ENCODE peak calls at places on chromosomes 11 and 22, in nine cellular contexts. One of them, this sample, is unnamed.

GRCh38 chr11:19766206-19766605 is 53.6 kb downstream of the NAV2 start:
- DNase-seq in hepatocyte: peak; percentile 57
- DNase-seq in HCT116: no peak
- DNase-seq in PC-3: no peak
- DNase-seq in neural progenitor cell: peak; percentile 52
- DNase-seq in OCI-LY7: no peak
- DNase-seq in GM23248: peak; percentile 48
- DNase-seq in GM23338: no peak
- DNase-seq in MM.1S: no peak
- DNase-seq in this sample: no peak

GRCh38 chr11:11125618-11126017 is 227.4 kb downstream of the CSNK2A3 start:
- DNase-seq in GM23248: no peak
- DNase-seq in OCI-LY7: no peak
- DNase-seq in hepatocyte: no peak
- DNase-seq in neural progenitor cell: no peak
- DNase-seq in PC-3: no peak
- DNase-seq in GM23338: no peak
- DNase-seq in HCT116: no peak
- DNase-seq in MM.1S: peak; percentile 23
- DNase-seq in this sample: no peak

GRCh38 chr22:29427176-29427760 is 11.1 kb upstream of the RFPL1 start:
- DNase-seq in PC-3: no peak
- DNase-seq in OCI-LY7: no peak
- DNase-seq in MM.1S: no peak
- DNase-seq in GM23248: peak; percentile 42
- DNase-seq in GM23338: no peak
- DNase-seq in neural progenitor cell: no peak
- DNase-seq in hepatocyte: no peak
- DNase-seq in HCT116: no peak
- DNase-seq in this sample: no peak

GRCh38 chr11:2812371-2812991 is 73.1 kb downstream of the CDKN1C start:
- DNase-seq in neural progenitor cell: no peak
- DNase-seq in PC-3: no peak
- DNase-seq in GM23338: no peak
- DNase-seq in HCT116: no peak
- DNase-seq in MM.1S: no peak
- DNase-seq in GM23248: no peak
- DNase-seq in OCI-LY7: no peak
- DNase-seq in hepatocyte: peak; percentile 58
- DNase-seq in this sample: no peak

GRCh38 chr22:32258791-32259190 is 3.6 kb upstream of the SLC5A4 start:
- DNase-seq in hepatocyte: no peak
- DNase-seq in HCT116: no peak
- DNase-seq in neural progenitor cell: no peak
- DNase-seq in GM23248: no peak
- DNase-seq in GM23338: no peak
- DNase-seq in OCI-LY7: no peak
- DNase-seq in MM.1S: no peak
- DNase-seq in PC-3: no peak
- DNase-seq in this sample: no peak

GRCh38 chr11:85826096-85826855 is 15.3 kb upstream of the SYTL2 start:
- DNase-seq in hepatocyte: peak; percentile 40
- DNase-seq in HCT116: no peak
- DNase-seq in MM.1S: peak; percentile 31
- DNase-seq in PC-3: peak; percentile 78
- DNase-seq in neural progenitor cell: peak; percentile 60
- DNase-seq in GM23338: peak; percentile 50
- DNase-seq in GM23248: peak; percentile 65
- DNase-seq in OCI-LY7: peak; percentile 13
- DNase-seq in this sample: peak; percentile 64

GRCh38 chr11:74035264-74035663 is 26.4 kb upstream of the UCP3 start:
- DNase-seq in GM23338: no peak
- DNase-seq in MM.1S: no peak
- DNase-seq in GM23248: peak; percentile 8
- DNase-seq in PC-3: peak; percentile 46
- DNase-seq in HCT116: no peak
- DNase-seq in neural progenitor cell: no peak
- DNase-seq in hepatocyte: no peak
- DNase-seq in OCI-LY7: no peak
- DNase-seq in this sample: no peak

GRCh38 chr22:21816787-21817496 is 50.5 kb downstream of the MAPK1 start:
- DNase-seq in GM23338: no peak
- DNase-seq in MM.1S: no peak
- DNase-seq in GM23248: peak; percentile 95
- DNase-seq in OCI-LY7: peak; percentile 86
- DNase-seq in PC-3: peak; percentile 84
- DNase-seq in neural progenitor cell: no peak
- DNase-seq in HCT116: no peak
- DNase-seq in hepatocyte: peak; percentile 36
- DNase-seq in this sample: peak; percentile 20

GRCh38 chr11:20873054-20873453 is 203.7 kb downstream of the NELL1 start:
- DNase-seq in PC-3: peak; percentile 2
- DNase-seq in GM23248: peak; percentile 8
- DNase-seq in neural progenitor cell: peak; percentile 79
- DNase-seq in OCI-LY7: peak; percentile 24
- DNase-seq in GM23338: peak; percentile 93
- DNase-seq in MM.1S: no peak
- DNase-seq in HCT116: no peak
- DNase-seq in hepatocyte: peak; percentile 73
- DNase-seq in this sample: peak; percentile 64

GRCh38 chr22:23245045-23245798 is 64.9 kb downstream of the BCR start:
- DNase-seq in OCI-LY7: no peak
- DNase-seq in MM.1S: no peak
- DNase-seq in HCT116: no peak
- DNase-seq in GM23338: no peak
- DNase-seq in PC-3: no peak
- DNase-seq in GM23248: peak; percentile 67
- DNase-seq in neural progenitor cell: no peak
- DNase-seq in hepatocyte: peak; percentile 77
- DNase-seq in this sample: no peak

DNA sequence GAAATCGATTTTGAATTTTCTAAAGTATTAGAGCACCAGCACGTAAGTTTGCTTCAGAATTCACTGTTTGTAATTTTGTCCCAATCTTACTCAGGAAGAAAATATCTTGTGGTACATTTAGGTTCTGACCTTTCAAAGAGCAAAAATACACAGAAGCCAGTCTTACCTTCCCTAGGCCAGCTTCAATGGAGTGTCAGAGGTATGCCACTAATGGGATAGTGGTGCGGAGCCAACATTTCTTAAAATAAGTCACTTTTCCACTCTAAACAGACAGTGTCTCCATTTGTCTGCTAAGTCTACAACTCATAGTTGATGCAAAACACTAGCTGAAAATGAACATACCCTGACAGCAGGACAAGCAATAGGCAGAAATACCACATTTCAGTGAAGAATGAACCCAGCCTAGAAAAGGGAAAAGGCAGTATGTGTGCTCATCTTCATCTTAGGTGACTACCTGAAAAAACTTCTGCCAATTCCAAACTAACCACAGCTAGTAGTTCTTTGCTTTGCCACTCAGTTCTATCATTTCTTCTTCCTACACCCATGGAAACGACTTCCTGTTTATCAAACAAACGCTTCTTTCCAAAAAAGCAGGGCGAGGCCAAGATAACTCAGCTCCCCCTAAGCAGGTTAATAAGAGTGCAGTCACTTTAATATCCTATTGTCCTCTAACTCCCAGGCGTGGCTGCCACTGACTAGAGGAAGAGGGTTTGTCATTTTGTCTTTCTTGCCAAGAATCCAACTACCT is 94.0 kb upstream of the APOA1 start:
- DNase-seq in GM23338: peak; percentile 39
- DNase-seq in neural progenitor cell: no peak
- DNase-seq in PC-3: peak; percentile 94
- DNase-seq in HCT116: no peak
- DNase-seq in GM23248: peak; percentile 46
- DNase-seq in hepatocyte: no peak
- DNase-seq in MM.1S: no peak
- DNase-seq in OCI-LY7: peak; percentile 55
- DNase-seq in this sample: no peak
- H3K4me3 ChIP-seq in GM23338: no peak overlapping the region
- H3K4me3 ChIP-seq in neural progenitor cell: no peak overlapping the region
- H3K4me3 ChIP-seq in PC-3: no peak overlapping the region
- H3K4me3 ChIP-seq in HCT116: no peak overlapping the region
- H3K4me3 ChIP-seq in GM23248: no peak overlapping the region
- H3K4me3 ChIP-seq in hepatocyte: no peak overlapping the region
- H3K4me3 ChIP-seq in MM.1S: peak overlapping the region; percentile 53
- H3K4me3 ChIP-seq in OCI-LY7: peak overlapping the region; percentile 60
- H3K4me3 ChIP-seq in this sample: no peak overlapping the region

DNA sequence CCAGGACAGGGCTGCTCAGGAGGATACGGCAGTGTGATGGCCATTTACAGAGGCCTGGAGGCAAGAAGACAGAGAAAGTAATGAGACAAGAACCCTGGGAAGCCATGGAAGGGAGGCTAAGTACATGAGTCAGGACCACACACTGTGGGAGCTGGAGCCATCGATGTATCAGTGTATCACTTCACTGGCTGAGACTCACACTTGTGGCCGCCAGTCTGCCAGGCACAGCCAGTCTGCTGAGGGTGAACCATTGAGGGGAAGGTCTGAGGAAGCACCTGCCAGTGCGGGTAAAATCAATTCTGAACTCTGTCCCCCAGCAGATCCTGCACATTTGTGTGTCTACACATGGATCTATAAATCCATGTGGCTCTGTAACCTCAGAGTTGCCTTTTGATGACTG is 195.6 kb downstream of the GRIK4 start:
- DNase-seq in GM23338: no peak
- DNase-seq in HCT116: no peak
- DNase-seq in GM23248: peak; percentile 38
- DNase-seq in MM.1S: no peak
- DNase-seq in hepatocyte: no peak
- DNase-seq in neural progenitor cell: no peak
- DNase-seq in PC-3: no peak
- DNase-seq in OCI-LY7: no peak
- DNase-seq in this sample: no peak
- H3K4me1 ChIP-seq in GM23338: peaks cover 11% of the 10 kb centered on the region
- H3K4me1 ChIP-seq in HCT116: peaks cover 15% of the 10 kb centered on the region
- H3K4me1 ChIP-seq in GM23248: peaks cover 13% of the 10 kb centered on the region
- H3K4me1 ChIP-seq in MM.1S: peaks cover 27% of the 10 kb centered on the region
- H3K4me1 ChIP-seq in hepatocyte: peaks cover 9% of the 10 kb centered on the region
- H3K4me1 ChIP-seq in neural progenitor cell: peaks cover 10% of the 10 kb centered on the region
- H3K4me1 ChIP-seq in PC-3: peaks cover 9% of the 10 kb centered on the region
- H3K4me1 ChIP-seq in OCI-LY7: peaks cover 53% of the 10 kb centered on the region
- H3K4me1 ChIP-seq in this sample: no peaks in the 10 kb centered on the region

DNA sequence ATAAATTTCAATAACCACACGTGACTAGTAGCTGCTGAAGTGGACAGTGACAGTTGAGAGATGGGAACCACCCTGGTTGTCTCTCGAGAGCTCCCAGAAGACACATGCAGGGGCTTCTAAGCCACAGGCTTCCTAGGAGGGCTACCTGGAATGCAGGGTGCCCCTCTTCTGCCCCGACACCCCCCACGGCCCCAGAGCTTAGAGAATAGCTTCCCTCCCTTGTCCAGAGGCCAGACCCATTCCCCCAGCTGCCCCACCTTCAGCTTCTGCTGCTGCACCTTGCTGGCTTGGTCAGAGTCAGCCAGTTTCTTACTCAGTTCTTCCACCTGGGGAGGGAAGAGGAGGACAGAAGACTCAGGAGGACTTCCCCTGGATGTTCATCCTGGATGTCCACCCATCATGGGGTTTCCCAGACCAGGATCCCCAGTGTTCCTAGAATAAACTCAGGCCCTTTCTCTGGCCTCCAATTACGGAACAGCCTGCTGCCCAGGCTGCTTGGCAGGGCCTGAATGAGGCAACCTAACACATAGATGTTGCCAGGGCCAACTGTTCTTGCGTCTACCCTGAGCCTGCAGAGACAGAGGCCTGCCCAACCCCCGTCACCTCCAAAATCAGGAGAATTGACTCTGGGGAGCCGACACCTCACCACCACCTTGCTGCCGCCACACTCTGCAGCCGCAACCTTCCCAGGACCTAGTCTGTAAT is 12.0 kb downstream of the IL18BP start:
- DNase-seq in MM.1S: no peak
- DNase-seq in PC-3: no peak
- DNase-seq in OCI-LY7: no peak
- DNase-seq in hepatocyte: no peak
- DNase-seq in HCT116: no peak
- DNase-seq in GM23338: no peak
- DNase-seq in neural progenitor cell: no peak
- DNase-seq in GM23248: no peak
- DNase-seq in this sample: no peak
- TF ChIP-seq EZH2phosphoT487 in MM.1S: no peak
- TF ChIP-seq EZH2phosphoT487 in PC-3: no peak
- TF ChIP-seq EZH2phosphoT487 in OCI-LY7: no peak
- TF ChIP-seq EZH2phosphoT487 in hepatocyte: no peak
- TF ChIP-seq EZH2phosphoT487 in HCT116: no peak
- TF ChIP-seq EZH2phosphoT487 in GM23338: no peak
- TF ChIP-seq EZH2phosphoT487 in neural progenitor cell: no peak
- TF ChIP-seq EZH2phosphoT487 in GM23248: no peak
- TF ChIP-seq EZH2phosphoT487 in this sample: no peak

DNA sequence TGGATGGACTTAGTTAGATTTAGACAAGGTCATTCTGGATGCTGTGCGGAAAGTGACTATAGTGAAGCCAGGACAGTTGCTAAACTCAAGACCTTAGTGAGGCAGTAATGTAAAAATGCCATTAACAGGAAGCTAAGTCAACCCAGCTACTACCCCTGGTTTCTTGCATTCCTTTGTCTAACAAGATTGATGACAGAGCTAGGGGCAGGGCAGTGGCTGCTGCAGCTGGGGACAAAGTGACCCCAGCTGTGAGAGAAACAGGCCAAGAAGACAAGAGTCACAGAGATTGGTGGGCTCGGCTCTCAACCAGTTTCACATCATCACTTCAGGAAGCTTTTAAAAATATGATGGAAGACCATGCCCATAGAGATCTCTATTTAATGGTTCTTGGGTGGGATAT is 110.4 kb upstream of the POU2AF2 start:
- DNase-seq in GM23338: peak; percentile 2
- DNase-seq in HCT116: no peak
- DNase-seq in hepatocyte: no peak
- DNase-seq in PC-3: no peak
- DNase-seq in MM.1S: no peak
- DNase-seq in OCI-LY7: no peak
- DNase-seq in neural progenitor cell: peak; percentile 27
- DNase-seq in GM23248: no peak
- DNase-seq in this sample: no peak
- H3K4me3 ChIP-seq in GM23338: no peak overlapping the region
- H3K4me3 ChIP-seq in HCT116: no peak overlapping the region
- H3K4me3 ChIP-seq in hepatocyte: no peak overlapping the region
- H3K4me3 ChIP-seq in PC-3: no peak overlapping the region
- H3K4me3 ChIP-seq in MM.1S: no peak overlapping the region
- H3K4me3 ChIP-seq in OCI-LY7: no peak overlapping the region
- H3K4me3 ChIP-seq in neural progenitor cell: no peak overlapping the region
- H3K4me3 ChIP-seq in GM23248: no peak overlapping the region
- H3K4me3 ChIP-seq in this sample: no peak overlapping the region

DNA sequence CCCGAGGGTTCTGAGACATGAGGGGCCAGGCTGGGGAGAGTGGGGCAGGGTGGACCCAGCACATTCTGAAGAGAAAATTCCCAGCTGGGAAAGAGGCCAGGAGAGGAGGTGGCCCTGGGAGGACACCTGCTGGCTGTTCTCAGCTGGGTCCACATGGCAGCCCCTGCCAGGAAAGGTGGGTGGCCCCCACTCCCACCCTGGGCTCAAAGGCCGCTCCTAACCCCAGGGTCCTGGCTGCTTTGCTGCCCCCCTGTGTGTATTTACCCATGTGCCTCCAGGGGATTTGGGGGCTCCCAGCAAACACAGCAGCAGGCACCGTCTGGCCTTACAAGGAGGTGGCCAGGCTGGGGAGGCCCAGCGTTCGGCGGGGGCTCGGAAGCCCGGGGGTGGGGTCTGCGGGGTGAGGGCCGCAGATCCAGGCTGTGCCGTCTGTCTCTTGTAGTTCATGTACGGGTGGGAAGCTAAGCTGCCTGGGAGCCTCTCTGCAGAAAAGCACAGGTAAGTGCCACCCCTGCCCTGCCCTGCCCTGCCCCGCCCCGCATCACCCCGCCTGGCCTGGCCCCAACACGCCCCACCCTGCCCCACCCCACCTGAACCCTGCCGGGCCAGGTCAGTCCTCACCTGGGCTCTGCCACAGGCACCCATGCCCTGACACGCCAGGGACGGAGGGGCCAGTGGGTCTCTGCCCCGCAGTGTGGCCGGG is 10.6 kb downstream of the MUC5B start:
- DNase-seq in OCI-LY7: no peak
- DNase-seq in GM23248: no peak
- DNase-seq in HCT116: no peak
- DNase-seq in neural progenitor cell: no peak
- DNase-seq in hepatocyte: no peak
- DNase-seq in MM.1S: no peak
- DNase-seq in GM23338: no peak
- DNase-seq in PC-3: peak; percentile 34
- DNase-seq in this sample: peak; percentile 49
- H3K4me1 ChIP-seq in OCI-LY7: no peaks in the 10 kb centered on the region
- H3K4me1 ChIP-seq in GM23248: no peaks in the 10 kb centered on the region
- H3K4me1 ChIP-seq in HCT116: peaks cover 6% of the 10 kb centered on the region
- H3K4me1 ChIP-seq in neural progenitor cell: no peaks in the 10 kb centered on the region
- H3K4me1 ChIP-seq in hepatocyte: no peaks in the 10 kb centered on the region
- H3K4me1 ChIP-seq in MM.1S: no peaks in the 10 kb centered on the region
- H3K4me1 ChIP-seq in GM23338: no peaks in the 10 kb centered on the region
- H3K4me1 ChIP-seq in PC-3: no peaks in the 10 kb centered on the region
- H3K4me1 ChIP-seq in this sample: no peaks in the 10 kb centered on the region